ENCODE peak calls at places on chromosomes 16 and 17, in nine cellular contexts. A is CD8-positive, alpha-beta memory T cell; E is prostate gland; B is Calu3; W is H4; L is HEK293T; X is AG10803; V is GM10248; R is H54. F is an unnamed sample.

GRCh38 chr16:89615596-89616090 is 2.2 kb downstream of the DPEP1 start:
- DNase-seq in A (no peak), V (peak), B (peak), W (no peak), E (no peak), L (peak), X (no peak), R (no peak), F (no peak)

GRCh38 chr17:30254150-30254549 is 18.7 kb upstream of the SLC6A4 start:
- DNase-seq in L (no peak), R (no peak), E (no peak), V (no peak), X (no peak), A (no peak), W (no peak), B (no peak), F (no peak)

GRCh38 chr16:69276143-69277115 is 34.7 kb upstream of the VPS4A start:
- DNase-seq in R (no peak), X (peak), W (peak), B (no peak), V (no peak), A (no peak), E (no peak), L (no peak), F (peak)

GRCh38 chr17:78748730-78749317 is 33.2 kb downstream of the CYTH1 start:
- DNase-seq in A (peak), X (peak), V (no peak), E (peak), R (peak), L (no peak), B (no peak), W (peak), F (peak)

GRCh38 chr16:2341456-2342447 is 1.2 kb upstream of the ABCA3 start:
- DNase-seq in W (no peak), A (no peak), L (no peak), R (no peak), B (no peak), V (no peak), X (no peak), E (no peak), F (no peak)

GRCh38 chr16:56812884-56813283 is 52.1 kb upstream of the SLC12A3 start:
- DNase-seq in A (no peak), V (no peak), L (no peak), B (no peak), R (no peak), W (no peak), X (peak), E (no peak), F (peak)

GRCh38 chr16:58002411-58002790 is 1.2 kb downstream of the USB1 start:
- DNase-seq in X (no peak), W (no peak), A (no peak), L (no peak), E (no peak), R (no peak), B (no peak), V (no peak), F (no peak)

GRCh38 chr17:19386974-19387920 is at the start of gene MFAP4:
- DNase-seq in R (no peak), E (no peak), L (no peak), B (no peak), X (peak), V (no peak), W (peak), A (no peak), F (peak)

GRCh38 chr16:67672739-67673662 is 6.4 kb downstream of the C16orf86 start:
- DNase-seq in E (peak), V (peak), B (peak), A (peak), R (peak), L (peak), X (peak), W (peak), F (peak)

GRCh38 chr17:78738245-78738644 is 43.8 kb downstream of the CYTH1 start:
- DNase-seq in X (no peak), E (no peak), V (no peak), L (no peak), A (no peak), R (no peak), W (no peak), B (no peak), F (no peak)